ENCODE peak calls at places on chromosomes 2 and 18, in five cellular contexts. One of them, this sample, is unnamed.

GRCh38 chr2:69046221-69046662 is 33.3 kb downstream of the ANTXR1 start:
- DNase-seq in NT2/D1: no peak
- DNase-seq in H1: no peak
- DNase-seq in GM12878: no peak
- DNase-seq in HepG2: peak; percentile 79
- DNase-seq in this sample: no peak

GRCh38 chr2:17892726-17893534 is 14.5 kb downstream of the KCNS3 start:
- DNase-seq in HepG2: no peak
- DNase-seq in H1: no peak
- DNase-seq in NT2/D1: peak; percentile 23
- DNase-seq in GM12878: no peak
- DNase-seq in this sample: no peak

GRCh38 chr2:226782092-226782713 is 17.4 kb downstream of the IRS1 start:
- DNase-seq in GM12878: no peak
- DNase-seq in H1: no peak
- DNase-seq in NT2/D1: no peak
- DNase-seq in HepG2: no peak
- DNase-seq in this sample: no peak

GRCh38 chr2:108407864-108408729 is 30.3 kb downstream of the SULT1C4 start:
- DNase-seq in NT2/D1: no peak
- DNase-seq in H1: no peak
- DNase-seq in HepG2: no peak
- DNase-seq in GM12878: peak; percentile 37
- DNase-seq in this sample: no peak

GRCh38 chr2:17584689-17585088 is 44.2 kb downstream of the VSNL1 start:
- DNase-seq in NT2/D1: no peak
- DNase-seq in H1: no peak
- DNase-seq in HepG2: no peak
- DNase-seq in GM12878: no peak
- DNase-seq in this sample: no peak

GRCh38 chr18:8998481-8999217 is 103.8 kb upstream of the NDUFV2 start:
- DNase-seq in NT2/D1: no peak
- DNase-seq in GM12878: no peak
- DNase-seq in HepG2: no peak
- DNase-seq in H1: no peak
- DNase-seq in this sample: no peak

GRCh38 chr2:44938287-44939073 is 3.0 kb upstream of the SIX3 start:
- DNase-seq in NT2/D1: no peak
- DNase-seq in H1: peak; percentile 80
- DNase-seq in HepG2: peak; percentile 26
- DNase-seq in GM12878: no peak
- DNase-seq in this sample: no peak

GRCh38 chr18:32548688-32549087 is 78.0 kb upstream of the GAREM1 start:
- DNase-seq in NT2/D1: peak; percentile 39
- DNase-seq in GM12878: no peak
- DNase-seq in HepG2: no peak
- DNase-seq in H1: no peak
- DNase-seq in this sample: no peak

GRCh38 chr18:36406805-36407204 is 109.3 kb downstream of the FHOD3 start:
- DNase-seq in H1: no peak
- DNase-seq in NT2/D1: no peak
- DNase-seq in GM12878: no peak
- DNase-seq in HepG2: no peak
- DNase-seq in this sample: no peak

GRCh38 chr18:22346342-22346967 is 71.3 kb downstream of the CTAGE1 start:
- DNase-seq in NT2/D1: no peak
- DNase-seq in HepG2: no peak
- DNase-seq in H1: no peak
- DNase-seq in GM12878: no peak
- DNase-seq in this sample: no peak

GRCh38 chr2:10497797-10498251 is 49.7 kb upstream of the ODC1 start:
- DNase-seq in H1: peak; percentile 43
- DNase-seq in GM12878: no peak
- DNase-seq in HepG2: peak; percentile 52
- DNase-seq in NT2/D1: no peak
- DNase-seq in this sample: peak; percentile 32

GRCh38 chr2:75221872-75222271 is 22.6 kb upstream of the TACR1 start:
- DNase-seq in NT2/D1: no peak
- DNase-seq in HepG2: no peak
- DNase-seq in GM12878: no peak
- DNase-seq in H1: no peak
- DNase-seq in this sample: no peak

GRCh38 chr2:214255046-214255445 is 155.8 kb upstream of the VWC2L start:
- DNase-seq in NT2/D1: no peak
- DNase-seq in HepG2: no peak
- DNase-seq in GM12878: no peak
- DNase-seq in H1: no peak
- DNase-seq in this sample: no peak

GRCh38 chr2:190478572-190478971 is 56.0 kb downstream of the NEMP2 start:
- DNase-seq in GM12878: no peak
- DNase-seq in HepG2: no peak
- DNase-seq in H1: no peak
- DNase-seq in NT2/D1: no peak
- DNase-seq in this sample: no peak

GRCh38 chr2:190482441-190482840 is 52.1 kb downstream of the NEMP2 start:
- DNase-seq in GM12878: no peak
- DNase-seq in H1: no peak
- DNase-seq in NT2/D1: no peak
- DNase-seq in HepG2: no peak
- DNase-seq in this sample: no peak

GRCh38 chr2:190481339-190481738 is 53.2 kb downstream of the NEMP2 start:
- DNase-seq in NT2/D1: no peak
- DNase-seq in H1: no peak
- DNase-seq in HepG2: no peak
- DNase-seq in GM12878: no peak
- DNase-seq in this sample: no peak

GRCh38 chr2:190477563-190478454 is 56.7 kb downstream of the NEMP2 start:
- DNase-seq in HepG2: no peak
- DNase-seq in H1: no peak
- DNase-seq in NT2/D1: no peak
- DNase-seq in GM12878: no peak
- DNase-seq in this sample: no peak
- TF ChIP-seq SUZ12 in HepG2: no peak
- TF ChIP-seq SUZ12 in H1: no peak
- TF ChIP-seq SUZ12 in NT2/D1: no peak
- TF ChIP-seq SUZ12 in GM12878: no peak
- TF ChIP-seq SUZ12 in this sample: no peak

GRCh38 chr2:3073721-3074120 is 303.9 kb downstream of the EIPR1 start:
- DNase-seq in HepG2: no peak
- DNase-seq in H1: no peak
- DNase-seq in GM12878: no peak
- DNase-seq in NT2/D1: no peak
- DNase-seq in this sample: no peak

GRCh38 chr2:3078684-3079083 is 298.9 kb downstream of the EIPR1 start:
- DNase-seq in H1: no peak
- DNase-seq in NT2/D1: no peak
- DNase-seq in GM12878: no peak
- DNase-seq in HepG2: no peak
- DNase-seq in this sample: peak; percentile 19

GRCh38 chr2:3076848-3077735 is 300.5 kb downstream of the EIPR1 start:
- DNase-seq in H1: no peak
- DNase-seq in GM12878: no peak
- DNase-seq in NT2/D1: no peak
- DNase-seq in HepG2: no peak
- DNase-seq in this sample: no peak

GRCh38 chr2:3075316-3075715 is 302.3 kb downstream of the EIPR1 start:
- DNase-seq in HepG2: no peak
- DNase-seq in H1: no peak
- DNase-seq in NT2/D1: no peak
- DNase-seq in GM12878: no peak
- DNase-seq in this sample: no peak

DNA sequence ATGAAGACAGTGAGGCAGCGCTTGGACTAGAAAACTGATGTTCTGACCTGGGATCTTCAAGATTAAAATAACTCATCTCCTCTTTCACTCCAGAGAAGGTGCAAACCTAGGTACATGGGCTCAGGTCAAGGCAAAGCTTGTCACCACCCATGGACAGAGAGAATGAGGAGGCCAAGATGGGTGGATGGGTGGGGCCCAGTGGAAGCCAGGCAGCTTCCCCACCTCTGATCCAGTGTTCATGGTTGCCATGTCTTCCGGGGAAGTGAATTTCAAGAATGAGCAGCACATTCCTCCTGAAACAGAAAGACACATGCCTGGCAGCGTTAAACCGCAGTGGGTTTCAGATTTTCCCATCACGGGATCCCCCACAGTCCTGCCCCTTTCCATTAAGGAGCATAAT is 301.7 kb downstream of the EIPR1 start:
- DNase-seq in H1: no peak
- DNase-seq in NT2/D1: no peak
- DNase-seq in GM12878: no peak
- DNase-seq in HepG2: no peak
- DNase-seq in this sample: no peak
- TF ChIP-seq SUZ12 in H1: no peak
- TF ChIP-seq SUZ12 in NT2/D1: no peak
- TF ChIP-seq SUZ12 in GM12878: no peak
- TF ChIP-seq SUZ12 in HepG2: no peak
- TF ChIP-seq SUZ12 in this sample: no peak

DNA sequence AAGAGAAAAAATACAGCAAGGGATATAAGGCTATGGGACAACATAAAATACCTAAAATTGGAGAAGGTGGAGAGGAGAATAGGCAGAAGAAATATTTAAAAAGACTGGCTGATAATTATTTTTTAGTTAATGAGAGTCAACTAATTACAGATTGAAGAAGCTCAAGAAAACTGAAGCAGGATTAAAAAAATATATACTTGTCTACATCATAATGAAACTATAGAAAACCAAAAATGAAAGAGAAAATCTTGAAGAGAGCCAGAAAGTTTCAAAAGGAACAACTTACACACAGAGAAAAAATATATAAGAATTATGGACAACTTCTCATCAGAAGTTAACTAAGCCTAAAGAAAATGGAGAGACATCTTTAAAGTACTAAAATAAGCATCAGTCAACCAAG is 62.9 kb upstream of the APCDD1 start:
- DNase-seq in HepG2: no peak
- DNase-seq in H1: no peak
- DNase-seq in GM12878: no peak
- DNase-seq in NT2/D1: no peak
- DNase-seq in this sample: no peak
- TF ChIP-seq SUZ12 in HepG2: no peak
- TF ChIP-seq SUZ12 in H1: no peak
- TF ChIP-seq SUZ12 in GM12878: no peak
- TF ChIP-seq SUZ12 in NT2/D1: no peak
- TF ChIP-seq SUZ12 in this sample: no peak

DNA sequence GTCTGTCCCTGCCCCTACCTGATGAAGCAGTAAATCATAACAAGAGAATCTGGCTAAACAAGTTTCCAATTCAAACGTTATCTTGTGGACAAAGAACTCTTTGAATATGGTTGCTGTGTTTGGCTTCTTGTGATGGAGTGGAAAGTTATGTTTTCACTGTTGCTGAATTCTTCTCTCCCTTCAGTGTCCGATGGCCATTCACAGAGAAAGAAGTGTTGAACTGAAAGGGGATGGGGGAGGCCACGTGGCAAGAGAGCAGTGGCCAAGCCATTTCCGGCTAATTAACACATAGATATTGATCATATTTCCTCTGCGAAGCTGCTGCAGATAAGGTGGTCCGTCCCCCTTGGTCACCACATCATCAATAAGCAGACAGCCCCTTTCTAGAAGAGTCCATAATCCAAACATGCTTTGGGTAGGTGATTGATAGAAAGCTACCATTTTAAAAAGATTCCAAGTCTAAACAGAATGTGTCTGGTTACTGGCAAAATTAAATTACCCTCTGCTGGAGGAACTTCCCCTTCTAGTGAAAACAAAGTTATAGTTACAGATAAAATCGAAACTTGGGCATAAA is 36.9 kb upstream of the FZD7 start:
- DNase-seq in GM12878: no peak
- DNase-seq in H1: no peak
- DNase-seq in NT2/D1: no peak
- DNase-seq in HepG2: no peak
- DNase-seq in this sample: no peak
- TF ChIP-seq SUZ12 in GM12878: no peak
- TF ChIP-seq SUZ12 in H1: no peak
- TF ChIP-seq SUZ12 in NT2/D1: no peak
- TF ChIP-seq SUZ12 in HepG2: no peak
- TF ChIP-seq SUZ12 in this sample: no peak

GRCh38 chr18:45566025-45566740 is 49.1 kb upstream of the SLC14A2 start:
- DNase-seq in NT2/D1: no peak
- DNase-seq in H1: no peak
- DNase-seq in GM12878: no peak
- DNase-seq in HepG2: no peak
- DNase-seq in this sample: no peak
- TF ChIP-seq SUZ12 in NT2/D1: no peak
- TF ChIP-seq SUZ12 in H1: no peak
- TF ChIP-seq SUZ12 in GM12878: no peak
- TF ChIP-seq SUZ12 in HepG2: no peak
- TF ChIP-seq SUZ12 in this sample: no peak

GRCh38 chr2:126796931-126797621 is 101.6 kb upstream of the TEX51 start:
- DNase-seq in H1: no peak
- DNase-seq in NT2/D1: no peak
- DNase-seq in HepG2: no peak
- DNase-seq in GM12878: no peak
- DNase-seq in this sample: no peak

GRCh38 chr2:126795661-126796060 is 103.0 kb upstream of the TEX51 start:
- DNase-seq in GM12878: no peak
- DNase-seq in HepG2: no peak
- DNase-seq in NT2/D1: no peak
- DNase-seq in H1: no peak
- DNase-seq in this sample: no peak

GRCh38 chr2:126797622-126798275 is 100.9 kb upstream of the TEX51 start:
- DNase-seq in GM12878: no peak
- DNase-seq in HepG2: no peak
- DNase-seq in H1: peak; percentile 28
- DNase-seq in NT2/D1: no peak
- DNase-seq in this sample: no peak

GRCh38 chr2:126799306-126799705 is 99.4 kb upstream of the TEX51 start:
- DNase-seq in H1: no peak
- DNase-seq in GM12878: no peak
- DNase-seq in HepG2: no peak
- DNase-seq in NT2/D1: no peak
- DNase-seq in this sample: no peak

DNA sequence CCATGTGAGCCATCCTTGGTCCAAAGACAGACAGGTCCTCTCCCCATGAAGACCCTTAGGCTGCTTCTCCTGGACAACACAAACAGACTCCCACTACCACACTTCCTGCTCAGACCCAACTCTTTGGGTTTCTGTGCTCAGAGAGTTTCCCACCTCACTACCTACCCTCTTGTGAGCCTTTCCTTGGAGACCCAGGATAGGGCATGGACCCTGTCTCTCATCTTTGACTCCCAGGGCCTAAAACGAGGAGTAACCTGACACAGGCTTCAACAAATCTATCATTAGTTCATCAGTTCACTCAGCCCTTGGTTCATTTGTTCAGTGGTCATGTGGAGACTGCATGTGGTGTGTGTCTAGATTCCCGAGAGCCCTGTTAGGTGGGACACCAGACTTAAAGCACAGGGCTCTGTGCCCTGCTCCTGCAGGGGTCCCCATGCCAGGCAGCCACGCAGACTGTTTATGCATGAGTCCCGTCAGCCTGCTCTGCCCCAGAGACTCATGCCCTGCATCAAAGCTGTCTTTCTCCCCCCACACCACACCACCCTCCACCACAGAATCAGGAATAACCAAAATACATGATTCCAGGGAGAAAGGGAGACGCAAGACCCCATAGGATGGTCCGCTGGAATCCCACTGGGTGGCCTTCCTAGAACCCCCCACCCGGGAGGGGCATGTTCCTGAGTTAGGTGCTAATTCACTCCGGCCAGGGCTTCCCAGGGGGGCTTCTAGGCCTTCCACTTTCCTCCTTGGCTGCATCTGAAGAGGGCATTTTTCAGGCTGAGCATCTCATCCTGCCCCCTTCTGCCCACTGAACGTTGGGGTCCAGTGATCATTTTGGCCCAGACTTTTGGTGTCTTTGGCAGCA is 100.2 kb upstream of the TEX51 start:
- DNase-seq in H1: peak; percentile 17
- DNase-seq in NT2/D1: no peak
- DNase-seq in GM12878: no peak
- DNase-seq in HepG2: no peak
- DNase-seq in this sample: no peak
- TF ChIP-seq SUZ12 in H1: no peak
- TF ChIP-seq SUZ12 in NT2/D1: no peak
- TF ChIP-seq SUZ12 in GM12878: no peak
- TF ChIP-seq SUZ12 in HepG2: no peak
- TF ChIP-seq SUZ12 in this sample: no peak

This sample was measured in HEK293T.